ENCODE peak calls at places on chromosomes 3 and 15, in nine cellular contexts. Q, W, P, G, D, U, I, S and L are unnamed samples.
A peak's percentile ranks its signal among the peaks of the same experiment; 100 is the strongest.

GRCh38 chr3:113626513-113627371 is 69.7 kb downstream of the USF3 start:
- DNase-seq in G (peak; percentile 70), I (peak; percentile 81), U (no peak), D (peak; percentile 57), Q (no peak), W (no peak), S (no peak), P (peak; percentile 68), L (peak; percentile 58)

GRCh38 chr3:161560006-161560637 is 63.5 kb downstream of the OTOL1 start:
- DNase-seq in G (peak; percentile 57), D (peak; percentile 9), P (peak; percentile 17), Q (no peak), U (no peak), W (no peak), I (peak; percentile 84), S (no peak), L (peak; percentile 42)

GRCh38 chr15:69673236-69673881 is 220.7 kb downstream of the RPLP1 start:
- DNase-seq in P (no peak), D (no peak), S (no peak), W (no peak), Q (no peak), I (no peak), G (no peak), U (no peak), L (peak; percentile 30)

GRCh38 chr15:78841307-78841706 is 30.0 kb upstream of the ADAMTS7 start:
- DNase-seq in Q (no peak), D (no peak), P (no peak), G (no peak), S (no peak), I (no peak), U (no peak), W (no peak), L (no peak)

GRCh38 chr3:155426524-155427230 is 133.2 kb upstream of the STRIT1 start:
- DNase-seq in Q (no peak), P (no peak), U (no peak), S (no peak), G (no peak), W (no peak), I (no peak), D (no peak), L (no peak)

GRCh38 chr15:101221858-101222257 is 30.0 kb downstream of the CHSY1 start:
- DNase-seq in W (no peak), S (no peak), U (no peak), D (no peak), P (no peak), I (no peak), Q (no peak), G (peak; percentile 46), L (no peak)

GRCh38 chr3:183064475-183064874 is 34.8 kb downstream of the MCCC1 start:
- DNase-seq in U (no peak), D (no peak), Q (no peak), W (no peak), S (no peak), P (no peak), G (no peak), I (no peak), L (no peak)

GRCh38 chr3:105823149-105823866 is 45.5 kb downstream of the CBLB start:
- DNase-seq in G (peak; percentile 85), D (no peak), Q (no peak), P (peak; percentile 62), I (no peak), W (no peak), S (no peak), U (no peak), L (no peak)